ENCODE peak calls at places on chromosomes 12 and 14, in five cellular contexts. Z, L, T, F and K are unnamed samples.
A peak's percentile ranks its signal among the peaks of the same experiment; 100 is the strongest.

GRCh38 chr12:4648099-4648498 is 752 bp downstream of the AKAP3 start:
- DNase-seq in Z (no peak), L (no peak), T (no peak), F (no peak), K (no peak)

GRCh38 chr14:58677996-58678395 is 40.2 kb downstream of the DACT1 start:
- DNase-seq in T (no peak), L (no peak), F (no peak), Z (no peak), K (no peak)

GRCh38 chr12:131139363-131140068 is 185.8 kb downstream of the ADGRD1 start:
- DNase-seq in L (no peak), F (no peak), T (no peak), Z (no peak), K (no peak)

GRCh38 chr12:24643120-24644119 is 305.5 kb downstream of the BCAT1 start:
- DNase-seq in Z (no peak), L (no peak), T (no peak), F (no peak), K (no peak)

GRCh38 chr12:97283297-97283696 is 179.3 kb upstream of the RMST start:
- DNase-seq in F (no peak), L (no peak), Z (peak; percentile 4), T (no peak), K (no peak)

GRCh38 chr12:122293081-122293480 is 26.8 kb upstream of the VPS33A start:
- DNase-seq in F (no peak), T (no peak), L (no peak), Z (no peak), K (peak; percentile 55)

GRCh38 chr14:55724736-55725135 is 144.7 kb downstream of the KTN1 start:
- DNase-seq in F (no peak), L (no peak), Z (no peak), T (no peak), K (no peak)

GRCh38 chr12:118548887-118549286 is 172.5 kb downstream of the SUDS3 start:
- DNase-seq in T (no peak), Z (no peak), L (no peak), F (no peak), K (no peak)

GRCh38 chr14:52553002-52553670 is 500 bp downstream of the GPR137C start:
- DNase-seq in F (no peak), Z (no peak), T (no peak), L (no peak), K (no peak)

GRCh38 chr14:74610866-74611671 is 968 bp downstream of the LTBP2 start:
- DNase-seq in Z (no peak), T (no peak), F (no peak), L (no peak), K (no peak)

GRCh38 chr12:104715562-104716182 is 242.4 kb downstream of the SLC41A2 start:
- DNase-seq in F (no peak), T (no peak), Z (peak; percentile 86), L (no peak), K (no peak)

GRCh38 chr12:70796989-70797388 is 123.5 kb downstream of the PTPRR start:
- DNase-seq in L (no peak), F (no peak), T (no peak), Z (no peak), K (no peak)

GRCh38 chr12:26043139-26044006 is 81.5 kb downstream of the BHLHE41 start:
- DNase-seq in L (no peak), T (no peak), F (no peak), Z (no peak), K (no peak)

GRCh38 chr12:19431407-19432308 is 7.6 kb upstream of the AEBP2 start:
- DNase-seq in F (no peak), L (peak; percentile 41), T (no peak), Z (no peak), K (peak; percentile 30)

GRCh38 chr12:120216742-120217595 is 16.1 kb upstream of the RPLP0 start:
- DNase-seq in F (no peak), T (no peak), L (no peak), Z (peak; percentile 62), K (no peak)

GRCh38 chr12:15629108-15629507 is 160.1 kb downstream of the EPS8 start:
- DNase-seq in L (peak; percentile 97), T (no peak), F (peak; percentile 99), Z (no peak), K (peak; percentile 46)

GRCh38 chr14:36604757-36605505 is 22.5 kb upstream of the NKX2-8 start:
- DNase-seq in L (peak; percentile 80), Z (peak; percentile 49), T (no peak), F (peak; percentile 93), K (no peak)

GRCh38 chr12:128968668-128969067 is 115.4 kb downstream of the GLT1D1 start:
- DNase-seq in L (no peak), T (no peak), F (no peak), Z (peak; percentile 36), K (no peak)

GRCh38 chr14:55129086-55129427 is at the start of gene LGALS3:
- DNase-seq in F (no peak), L (peak; percentile 56), Z (peak; percentile 88), T (no peak), K (no peak)

GRCh38 chr12:97022831-97023230 is 115.8 kb downstream of the NEDD1 start:
- DNase-seq in F (no peak), T (no peak), Z (no peak), L (no peak), K (no peak)

GRCh38 chr12:4857472-4858291 is 52.0 kb upstream of the KCNA1 start:
- DNase-seq in Z (peak; percentile 70), L (peak; percentile 57), T (peak; percentile 50), F (peak; percentile 41), K (peak; percentile 34)

GRCh38 chr12:2503036-2503435 is 291.7 kb upstream of the FKBP4 start:
- DNase-seq in T (no peak), L (no peak), F (no peak), Z (no peak), K (no peak)

GRCh38 chr12:91406920-91407341 is 224.3 kb upstream of the DCN start:
- DNase-seq in F (no peak), L (peak; percentile 69), T (no peak), Z (no peak), K (peak; percentile 54)

GRCh38 chr14:92026548-92027190 is 13.2 kb downstream of the TRIP11 start:
- DNase-seq in Z (no peak), F (no peak), L (no peak), T (no peak), K (no peak)

GRCh38 chr14:75982724-75983358 is 1.0 kb upstream of the TGFB3 start:
- DNase-seq in Z (no peak), L (peak; percentile 35), F (no peak), T (no peak), K (no peak)

GRCh38 chr12:6767301-6767591 is 1.1 kb downstream of the PTMS start:
- DNase-seq in L (no peak), F (no peak), T (no peak), Z (no peak), K (no peak)

GRCh38 chr14:36676236-36676635 is 14.6 kb downstream of the PAX9 start:
- DNase-seq in Z (no peak), T (no peak), F (no peak), L (no peak), K (no peak)

GRCh38 chr12:1443421-1444141 is 150.8 kb downstream of the FBXL14 start:
- DNase-seq in F (no peak), L (no peak), T (no peak), Z (no peak), K (no peak)

GRCh38 chr14:103522649-103523582 is at the start of gene CKB:
- DNase-seq in T (no peak), L (peak; percentile 72), Z (peak; percentile 95), F (no peak), K (no peak)

GRCh38 chr14:63922696-63923421 is 70.1 kb downstream of the SYNE2 start:
- DNase-seq in Z (no peak), T (no peak), F (peak; percentile 88), L (peak; percentile 88), K (no peak)

GRCh38 chr14:100586153-100586519 is 1.1 kb downstream of the BEGAIN start:
- DNase-seq in L (no peak), Z (peak; percentile 79), T (no peak), F (no peak), K (no peak)

GRCh38 chr14:23438130-23438893 is 2.9 kb upstream of the MYH7 start:
- DNase-seq in T (no peak), Z (no peak), L (no peak), F (no peak), K (no peak)

GRCh38 chr14:92589213-92589852 is 75.8 kb downstream of the RIN3 start:
- DNase-seq in F (peak; percentile 34), T (no peak), L (peak; percentile 42), Z (no peak), K (no peak)

GRCh38 chr14:100537701-100538565 is 49.3 kb downstream of the BEGAIN start:
- DNase-seq in F (no peak), L (no peak), Z (peak; percentile 39), T (no peak), K (no peak)

GRCh38 chr14:58829594-58829993 is 191.8 kb downstream of the DACT1 start:
- DNase-seq in T (no peak), L (peak; percentile 37), F (peak; percentile 49), Z (no peak), K (no peak)

GRCh38 chr12:62933220-62933870 is 1.6 kb downstream of the PPM1H start:
- DNase-seq in T (no peak), Z (peak; percentile 16), F (peak; percentile 52), L (peak; percentile 50), K (no peak)

GRCh38 chr12:79451365-79451764 is 239.4 kb downstream of the PAWR start:
- DNase-seq in Z (no peak), L (no peak), T (no peak), F (no peak), K (no peak)

GRCh38 chr12:93060071-93060665 is 131.1 kb upstream of the EEA1 start:
- DNase-seq in Z (no peak), T (no peak), F (no peak), L (no peak), K (peak; percentile 57)
- TF ChIP-seq RFX5 in Z (no peak), T (no peak), F (no peak), L (no peak), K (no peak)

GRCh38 chr14:72907327-72907826 is 13.5 kb upstream of the DPF3 start:
- DNase-seq in F (no peak), Z (no peak), L (no peak), T (no peak), K (no peak)
- TF ChIP-seq EP300 in F (no peak), Z (no peak), L (no peak), T (no peak), K (no peak)

DNA sequence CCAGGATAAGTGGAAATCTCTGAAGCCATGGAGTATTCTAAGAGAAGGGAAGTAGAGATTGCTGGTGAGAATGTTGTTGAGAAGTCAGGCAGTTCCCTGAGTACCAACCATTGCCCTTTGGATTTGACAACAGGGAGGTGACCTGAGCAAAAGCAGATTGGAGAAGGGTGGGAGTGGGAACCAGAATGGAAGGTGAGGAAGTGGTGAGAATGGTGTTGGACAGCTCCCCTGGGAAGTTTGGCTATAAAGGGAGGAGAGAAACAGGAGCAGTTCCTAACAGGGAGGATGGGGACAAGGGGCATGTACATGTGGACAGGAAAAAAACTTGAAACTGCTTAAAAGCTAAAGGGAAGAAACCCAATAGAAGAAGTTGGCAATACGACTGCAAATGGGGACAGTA is 198.1 kb downstream of the ETV6 start:
- DNase-seq in F (no peak), T (no peak), L (no peak), Z (no peak), K (no peak)
- TF ChIP-seq RFX5 in F (no peak), T (no peak), L (no peak), Z (no peak), K (no peak)

GRCh38 chr14:65310568-65310967 is 102.0 kb upstream of the FUT8 start:
- DNase-seq in Z (no peak), L (no peak), T (no peak), F (no peak), K (no peak)
- TF ChIP-seq EP300 in Z (no peak), L (no peak), T (no peak), F (no peak), K (no peak)

GRCh38 chr14:90450151-90450550 is 53.3 kb downstream of the CALM1 start:
- DNase-seq in L (no peak), Z (no peak), F (no peak), T (no peak), K (no peak)
- TF ChIP-seq RFX5 in L (no peak), Z (no peak), F (no peak), T (no peak), K (no peak)